ENCODE peak calls at places on chromosomes 5 and 9, in ten cellular contexts. S is IMR-90, Q is fibroblast of lung, I is HCT116, Z is keratinocyte, K is neural progenitor cell, E is SK-N-MC, R is GM23248, T is SK-N-SH, D is adipocyte. W is an unnamed sample.

GRCh38 chr9:91949946-91950664 is at the start of gene ROR2:
- DNase-seq in E (no peak), S (peak), I (peak), T (peak), K (peak), Q (peak), Z (no peak), R (peak), D (peak), W (peak)

GRCh38 chr5:59760798-59761348 is 132.7 kb downstream of the PDE4D start:
- DNase-seq in Q (peak), D (peak), S (peak), E (peak), I (no peak), T (no peak), R (peak), Z (no peak), K (no peak), W (peak)

GRCh38 chr5:133962801-133963476 is 5.5 kb downstream of the C5orf15 start:
- DNase-seq in K (no peak), Z (no peak), E (no peak), R (peak), I (no peak), D (peak), T (no peak), S (peak), Q (peak), W (peak)

GRCh38 chr5:96022971-96023370 is 61.3 kb upstream of the ELL2 start:
- DNase-seq in T (no peak), E (no peak), S (no peak), Q (no peak), I (no peak), Z (no peak), D (peak), K (no peak), R (no peak), W (no peak)

GRCh38 chr9:131773911-131774379 is 34.1 kb upstream of the RAPGEF1 start:
- DNase-seq in T (no peak), E (no peak), D (peak), S (peak), I (no peak), Q (peak), Z (no peak), R (peak), K (peak), W (peak)

GRCh38 chr5:66742083-66742895 is 146.1 kb downstream of the MAST4 start:
- DNase-seq in T (peak), R (no peak), K (peak), E (no peak), D (no peak), I (peak), Q (peak), Z (no peak), S (no peak), W (no peak)

GRCh38 chr9:80968611-80969010 is 720.7 kb downstream of the TLE1 start:
- DNase-seq in Z (no peak), Q (peak), S (peak), R (peak), K (no peak), I (no peak), E (no peak), T (no peak), D (peak), W (peak)

GRCh38 chr9:21682981-21683380 is 119.5 kb upstream of the MTAP start:
- DNase-seq in K (no peak), S (peak), D (no peak), R (peak), E (no peak), I (no peak), Q (peak), T (no peak), Z (no peak), W (peak)

GRCh38 chr5:40317023-40317422 is 362.7 kb upstream of the PTGER4 start:
- DNase-seq in S (no peak), K (no peak), Z (no peak), I (no peak), T (no peak), R (no peak), E (no peak), Q (no peak), D (no peak), W (no peak)

GRCh38 chr5:76074487-76074886 is 8.7 kb upstream of the SV2C start:
- DNase-seq in D (no peak), R (no peak), T (peak), Q (no peak), K (peak), Z (no peak), E (no peak), I (no peak), S (no peak), W (no peak)

GRCh38 chr5:135038202-135038828 is 4.3 kb upstream of the PITX1 start:
- DNase-seq in K (peak), I (no peak), Z (no peak), E (no peak), S (no peak), D (peak), T (peak), Q (no peak), R (no peak), W (no peak)

GRCh38 chr5:177457239-177458121 is 10.9 kb downstream of the PRR7 start:
- DNase-seq in E (peak), R (peak), Z (no peak), I (peak), S (peak), T (peak), D (peak), Q (peak), K (peak), W (peak)

GRCh38 chr5:116454417-116454927 is 120.2 kb downstream of the SEMA6A start:
- DNase-seq in S (peak), Z (no peak), T (peak), Q (peak), K (peak), E (peak), D (peak), I (no peak), R (peak), W (peak)

GRCh38 chr9:127923046-127923445 is 6.2 kb upstream of the ST6GALNAC4 start:
- DNase-seq in R (no peak), I (no peak), K (peak), Z (no peak), S (no peak), T (peak), Q (no peak), D (no peak), E (no peak), W (no peak)

GRCh38 chr9:131668439-131669233 is 71.2 kb downstream of the RAPGEF1 start:
- DNase-seq in R (peak), K (no peak), D (peak), T (peak), S (peak), I (no peak), Z (no peak), Q (peak), E (no peak), W (peak)

GRCh38 chr5:142828797-142829535 is 58.8 kb downstream of the ARHGAP26 start:
- DNase-seq in E (no peak), S (no peak), K (no peak), R (no peak), T (no peak), D (no peak), Q (no peak), Z (no peak), I (no peak), W (no peak)

GRCh38 chr9:113715086-113715485 is 161.0 kb upstream of the ZNF618 start:
- DNase-seq in D (peak), K (no peak), Q (peak), Z (no peak), S (peak), E (no peak), T (no peak), I (no peak), R (peak), W (peak)

GRCh38 chr5:150428106-150428876 is 15.6 kb upstream of the CD74 start:
- DNase-seq in Q (no peak), Z (no peak), R (no peak), I (no peak), K (no peak), S (no peak), E (no peak), T (no peak), D (no peak), W (no peak)

GRCh38 chr5:98775246-98775961 is 1.9 kb downstream of the RGMB start:
- DNase-seq in Q (no peak), R (no peak), Z (no peak), S (no peak), E (no peak), D (no peak), K (peak), T (no peak), I (no peak), W (no peak)

GRCh38 chr5:131634666-131634995 is 398 bp downstream of the RAPGEF6 start:
- DNase-seq in I (peak), S (peak), D (peak), Q (peak), R (peak), E (no peak), K (peak), T (peak), Z (no peak), W (peak)

GRCh38 chr9:114098660-114099522 is at the start of gene KIF12:
- DNase-seq in D (peak), E (no peak), I (peak), Z (no peak), S (no peak), K (peak), R (peak), T (peak), Q (no peak), W (no peak)

GRCh38 chr5:10591159-10591558 is 27.3 kb downstream of the ANKRD33B start:
- DNase-seq in T (no peak), Z (no peak), Q (no peak), I (no peak), R (no peak), K (no peak), D (no peak), S (no peak), E (no peak), W (no peak)

GRCh38 chr5:37133939-37134338 is 115.2 kb downstream of the CPLANE1 start:
- DNase-seq in K (no peak), Z (no peak), D (peak), S (peak), E (no peak), T (no peak), I (no peak), Q (peak), R (peak), W (peak)

GRCh38 chr9:98375138-98375726 is 119.8 kb upstream of the TBC1D2 start:
- DNase-seq in Z (no peak), D (peak), Q (peak), T (no peak), I (no peak), R (peak), S (peak), E (no peak), K (no peak), W (peak)

GRCh38 chr9:135584371-135584770 is 22.8 kb downstream of the PAEP start:
- DNase-seq in S (no peak), Q (no peak), D (no peak), I (no peak), Z (no peak), R (no peak), T (no peak), K (no peak), E (no peak), W (no peak)

GRCh38 chr5:98111686-98112085 is 661.8 kb upstream of the RGMB start:
- DNase-seq in I (no peak), K (no peak), S (peak), T (no peak), Z (no peak), E (no peak), D (no peak), R (peak), Q (no peak), W (no peak)

GRCh38 chr9:19342927-19343326 is 37.1 kb downstream of the RPS6 start:
- DNase-seq in I (no peak), K (no peak), E (no peak), Z (no peak), D (no peak), R (no peak), T (no peak), Q (no peak), S (no peak), W (no peak)

DNA sequence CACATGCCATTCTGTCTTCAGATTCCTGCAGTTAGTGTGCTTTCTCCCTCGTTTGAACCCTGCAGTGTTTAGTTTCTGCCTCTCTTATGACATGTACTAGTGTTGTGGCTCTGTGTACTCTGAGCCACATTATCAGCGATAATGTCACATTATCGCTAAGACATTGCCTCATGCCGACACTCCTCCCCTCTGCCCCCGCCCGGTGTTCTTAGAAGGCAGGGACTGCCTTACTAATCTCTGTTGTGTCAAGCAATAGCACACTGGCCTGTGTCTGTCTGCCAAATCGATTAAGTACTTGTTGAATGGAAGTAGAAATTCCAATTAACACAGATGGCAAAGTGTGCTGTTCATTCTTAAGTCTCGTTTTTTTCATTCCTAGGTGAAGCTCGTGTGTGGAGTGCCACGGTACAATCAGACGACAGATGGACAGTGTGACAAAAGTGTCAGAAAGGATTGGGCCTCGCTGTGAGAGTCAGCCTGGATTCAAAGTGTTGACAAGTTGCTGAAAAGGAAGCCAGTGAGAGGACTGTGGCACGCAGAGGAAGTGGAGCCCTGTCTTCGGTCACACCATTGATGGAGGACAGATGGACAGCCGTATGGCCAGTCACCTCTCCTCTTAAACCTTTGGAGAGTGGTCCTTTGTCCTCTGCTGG is 10.5 kb downstream of the PIK3R1 start:
- DNase-seq in K (no peak), Q (no peak), T (no peak), D (no peak), E (no peak), I (no peak), R (no peak), S (no peak), Z (no peak), W (no peak)
- H3K4me3 ChIP-seq in K (no peak), Q (no peak), T (no peak), D (peak), E (no peak), I (no peak), R (no peak), S (no peak), Z (no peak), W (no peak)

DNA sequence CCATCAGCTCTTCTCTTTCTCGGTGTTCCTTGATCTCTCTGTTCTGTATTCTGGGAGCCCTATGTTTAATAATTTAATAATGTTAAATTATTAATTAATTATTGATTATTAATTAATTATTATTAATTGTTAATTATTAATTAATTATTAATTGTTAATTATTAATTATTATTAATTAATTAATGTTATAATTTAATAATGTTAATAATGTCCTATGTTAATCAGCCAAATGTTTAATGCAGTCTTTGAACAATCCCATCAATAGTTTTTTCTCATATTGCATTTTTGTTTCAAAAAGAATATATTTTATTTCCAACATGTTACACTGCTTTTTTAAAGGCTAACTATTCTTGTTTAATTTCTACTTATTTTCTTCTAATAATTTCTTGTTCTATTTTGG is 26.2 kb downstream of the MGAT1 start:
- DNase-seq in E (no peak), R (no peak), S (no peak), T (no peak), Q (no peak), D (no peak), I (no peak), Z (no peak), K (no peak), W (no peak)
- H3K9ac ChIP-seq in E (no peak), R (no peak), S (no peak), T (no peak), Q (no peak), D (no peak), I (no peak), Z (no peak), K (no peak), W (no peak)

DNA sequence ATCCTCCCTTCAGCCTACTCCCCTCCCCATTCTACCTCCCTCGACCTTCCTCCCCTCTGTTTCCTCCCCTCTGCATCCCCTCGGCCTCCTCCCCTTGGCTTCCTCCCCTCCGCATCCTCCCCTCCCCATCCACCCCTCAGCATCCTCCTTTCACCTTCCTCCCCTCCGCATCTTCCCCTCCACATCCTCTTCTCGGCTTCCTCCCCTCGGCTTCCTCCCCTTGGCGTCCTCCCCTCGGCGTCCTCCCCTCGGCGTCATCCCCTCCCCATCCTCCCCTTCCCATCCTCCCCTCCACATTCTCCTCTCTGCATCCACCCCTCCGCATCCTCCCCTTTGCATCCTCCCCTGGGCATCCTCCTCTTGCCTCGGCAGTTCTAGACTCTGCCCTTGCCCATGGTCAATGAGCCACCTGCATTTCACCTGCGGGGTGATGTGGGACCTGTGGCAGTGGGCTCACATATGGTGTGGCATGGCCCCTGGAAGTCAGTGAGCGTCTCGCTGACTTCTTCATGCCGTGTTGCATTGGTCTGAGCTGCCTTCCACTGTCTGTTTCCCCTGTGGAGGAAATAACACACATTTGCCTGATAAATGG is 113.0 kb downstream of the WNK2 start:
- DNase-seq in R (no peak), Q (no peak), I (no peak), K (no peak), D (no peak), E (no peak), T (peak), S (no peak), Z (no peak), W (no peak)
- H3K4me3 ChIP-seq in R (no peak), Q (no peak), I (no peak), K (no peak), D (no peak), E (no peak), T (no peak), S (no peak), Z (no peak), W (no peak)

GRCh38 chr9:84239341-84239740 is 101.2 kb downstream of the SLC28A3 start:
- DNase-seq in E (no peak), I (no peak), Q (no peak), S (peak), R (peak), T (no peak), D (no peak), K (no peak), Z (no peak), W (peak)
- H3K9ac ChIP-seq in E (no peak), I (no peak), Q (no peak), S (no peak), R (no peak), T (no peak), D (no peak), K (no peak), Z (no peak), W (no peak)

GRCh38 chr5:149412783-149413476 is 33.8 kb upstream of the IL17B start:
- DNase-seq in E (no peak), K (no peak), D (no peak), R (peak), I (no peak), S (no peak), Z (no peak), T (no peak), Q (no peak), W (no peak)

GRCh38 chr5:149410721-149411432 is 31.8 kb upstream of the IL17B start:
- DNase-seq in S (peak), R (no peak), I (no peak), T (no peak), E (no peak), K (no peak), Z (no peak), Q (peak), D (no peak), W (no peak)

GRCh38 chr5:149413477-149414210 is 34.6 kb upstream of the IL17B start:
- DNase-seq in K (no peak), R (no peak), T (no peak), Z (no peak), D (no peak), Q (no peak), I (no peak), S (no peak), E (no peak), W (no peak)

GRCh38 chr5:149410071-149410470 is 31.0 kb upstream of the IL17B start:
- DNase-seq in I (no peak), R (no peak), E (no peak), D (no peak), Z (no peak), Q (no peak), K (no peak), T (no peak), S (no peak), W (no peak)

GRCh38 chr5:149411738-149412519 is 32.8 kb upstream of the IL17B start:
- DNase-seq in Z (no peak), R (no peak), S (no peak), K (no peak), D (no peak), I (no peak), Q (no peak), T (no peak), E (no peak), W (no peak)
- H3K4me3 ChIP-seq in Z (no peak), R (no peak), S (no peak), K (no peak), D (no peak), I (no peak), Q (peak), T (no peak), E (no peak), W (no peak)